ENCODE peak calls at places on chromosomes 6 and 20, in ten cellular contexts. T, W, R, A, D, H, O, E, G and S are unnamed samples.

GRCh38 chr6:79391511-79391910 is 145.7 kb downstream of the LCA5 start:
- DNase-seq in T (no peak), W (no peak), R (no peak), A (no peak), D (no peak), H (no peak), O (no peak), E (no peak), G (no peak), S (no peak)

GRCh38 chr6:113644861-113645575 is 212.1 kb upstream of the MARCKS start:
- DNase-seq in T (peak), W (no peak), R (peak), A (no peak), D (no peak), H (peak), O (no peak), E (no peak), G (no peak), S (peak)

GRCh38 chr6:99013661-99014458 is 66.1 kb upstream of the FBXL4 start:
- DNase-seq in T (peak), W (no peak), R (no peak), A (no peak), D (no peak), H (no peak), O (no peak), E (no peak), G (no peak), S (no peak)

GRCh38 chr6:52227495-52227894 is 16.8 kb downstream of the IL17F start:
- DNase-seq in T (no peak), W (no peak), R (no peak), A (no peak), D (no peak), H (no peak), O (no peak), E (no peak), G (no peak), S (no peak)

GRCh38 chr6:45185403-45186251 is 142.5 kb upstream of the RUNX2 start:
- DNase-seq in T (no peak), W (no peak), R (no peak), A (no peak), D (no peak), H (no peak), O (no peak), E (no peak), G (no peak), S (no peak)

GRCh38 chr20:63740070-63740500 is 509 bp downstream of the SLC2A4RG start:
- DNase-seq in T (peak), W (peak), R (no peak), A (peak), D (peak), H (peak), O (peak), E (peak), G (peak), S (no peak)

GRCh38 chr6:121726596-121726995 is 291.1 kb downstream of the GJA1 start:
- DNase-seq in T (no peak), W (no peak), R (no peak), A (no peak), D (no peak), H (no peak), O (no peak), E (no peak), G (no peak), S (no peak)

GRCh38 chr20:63652192-63652980 is 838 bp downstream of the STMN3 start:
- DNase-seq in T (peak), W (peak), R (no peak), A (no peak), D (no peak), H (no peak), O (peak), E (peak), G (no peak), S (no peak)

GRCh38 chr6:14763139-14763538 is 482.7 kb upstream of the JARID2 start:
- DNase-seq in T (peak), W (no peak), R (no peak), A (no peak), D (no peak), H (peak), O (no peak), E (no peak), G (peak), S (no peak)

GRCh38 chr6:154154389-154154967 is 115.4 kb downstream of the OPRM1 start:
- DNase-seq in T (peak), W (peak), R (peak), A (peak), D (peak), H (peak), O (peak), E (peak), G (no peak), S (peak)

GRCh38 chr6:85450578-85450884 is 648 bp downstream of the NT5E start:
- DNase-seq in T (no peak), W (no peak), R (no peak), A (peak), D (no peak), H (no peak), O (no peak), E (no peak), G (no peak), S (peak)

GRCh38 chr20:4767084-4767483 is 45.4 kb downstream of the PRND start:
- DNase-seq in T (no peak), W (no peak), R (no peak), A (no peak), D (no peak), H (no peak), O (no peak), E (no peak), G (no peak), S (no peak)

GRCh38 chr6:13012271-13012670 is 295.7 kb downstream of the PHACTR1 start:
- DNase-seq in T (no peak), W (no peak), R (no peak), A (no peak), D (no peak), H (no peak), O (no peak), E (no peak), G (no peak), S (peak)

GRCh38 chr6:154414021-154414813 is 57.6 kb upstream of the IPCEF1 start:
- DNase-seq in T (peak), W (peak), R (no peak), A (no peak), D (no peak), H (no peak), O (no peak), E (no peak), G (peak), S (peak)

GRCh38 chr6:79536615-79536968 is 638 bp downstream of the LCA5 start:
- DNase-seq in T (peak), W (no peak), R (no peak), A (no peak), D (peak), H (peak), O (no peak), E (peak), G (no peak), S (no peak)

GRCh38 chr20:48846516-48847492 is 19.0 kb upstream of the PREX1 start:
- DNase-seq in T (no peak), W (peak), R (no peak), A (no peak), D (peak), H (no peak), O (peak), E (peak), G (no peak), S (peak)

GRCh38 chr20:5779071-5779470 is 28.9 kb downstream of the SHLD1 start:
- DNase-seq in T (no peak), W (no peak), R (no peak), A (no peak), D (no peak), H (no peak), O (no peak), E (no peak), G (no peak), S (no peak)

GRCh38 chr20:5784735-5785134 is 34.5 kb downstream of the SHLD1 start:
- DNase-seq in T (no peak), W (no peak), R (no peak), A (no peak), D (no peak), H (peak), O (no peak), E (no peak), G (no peak), S (peak)

GRCh38 chr20:5776074-5776473 is 25.9 kb downstream of the SHLD1 start:
- DNase-seq in T (no peak), W (no peak), R (no peak), A (no peak), D (no peak), H (no peak), O (no peak), E (no peak), G (no peak), S (no peak)

GRCh38 chr20:5781798-5782750 is 31.9 kb downstream of the SHLD1 start:
- DNase-seq in T (no peak), W (no peak), R (no peak), A (peak), D (no peak), H (peak), O (peak), E (peak), G (no peak), S (no peak)

GRCh38 chr20:5780233-5781217 is 30.3 kb downstream of the SHLD1 start:
- DNase-seq in T (peak), W (no peak), R (no peak), A (no peak), D (no peak), H (peak), O (no peak), E (no peak), G (no peak), S (no peak)
- H3K4me2 ChIP-seq in T (no peak), W (no peak), R (no peak), A (no peak), D (no peak), H (no peak), O (no peak), E (no peak), G (peak), S (no peak)

DNA sequence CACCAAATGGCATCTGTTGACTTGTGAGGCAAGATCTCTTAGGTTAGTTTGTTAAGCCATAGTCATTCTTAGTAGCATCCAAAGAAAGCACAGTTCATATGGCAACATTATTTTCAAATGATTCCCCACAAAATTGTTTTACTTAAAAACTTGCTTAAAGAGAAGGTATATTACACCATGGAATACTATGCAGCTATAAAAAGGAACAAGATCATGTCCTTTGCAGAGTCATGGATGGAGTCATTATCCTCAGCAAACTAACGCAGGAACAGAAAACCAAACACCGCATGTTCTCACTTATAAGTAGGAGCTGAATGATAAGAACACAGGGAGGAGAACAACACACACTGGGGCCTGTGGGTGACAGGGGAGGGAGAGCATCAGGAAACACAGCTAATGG is 10.9 kb upstream of the DSE start:
- DNase-seq in T (no peak), W (no peak), R (no peak), A (no peak), D (no peak), H (no peak), O (no peak), E (no peak), G (no peak), S (no peak)
- H3K4me2 ChIP-seq in T (no peak), W (no peak), R (no peak), A (no peak), D (no peak), H (no peak), O (no peak), E (no peak), G (no peak), S (no peak)

GRCh38 chr6:112202639-112203341 is 51.6 kb downstream of the LAMA4 start:
- DNase-seq in T (peak), W (no peak), R (no peak), A (no peak), D (no peak), H (no peak), O (no peak), E (peak), G (no peak), S (peak)
- H3K4me2 ChIP-seq in T (peak), W (no peak), R (peak), A (no peak), D (no peak), H (peak), O (no peak), E (peak), G (peak), S (no peak)

GRCh38 chr6:143399176-143399575 is 51.3 kb downstream of the ADAT2 start:
- DNase-seq in T (no peak), W (peak), R (no peak), A (no peak), D (no peak), H (no peak), O (peak), E (no peak), G (no peak), S (peak)

GRCh38 chr6:143397229-143398222 is 53.0 kb downstream of the ADAT2 start:
- DNase-seq in T (peak), W (peak), R (peak), A (no peak), D (no peak), H (peak), O (peak), E (peak), G (peak), S (peak)

GRCh38 chr6:143394351-143394750 is 56.1 kb downstream of the ADAT2 start:
- DNase-seq in T (peak), W (no peak), R (no peak), A (no peak), D (no peak), H (no peak), O (no peak), E (no peak), G (no peak), S (no peak)

GRCh38 chr6:143395699-143396098 is 54.8 kb downstream of the ADAT2 start:
- DNase-seq in T (no peak), W (no peak), R (no peak), A (no peak), D (no peak), H (no peak), O (no peak), E (no peak), G (no peak), S (no peak)

DNA sequence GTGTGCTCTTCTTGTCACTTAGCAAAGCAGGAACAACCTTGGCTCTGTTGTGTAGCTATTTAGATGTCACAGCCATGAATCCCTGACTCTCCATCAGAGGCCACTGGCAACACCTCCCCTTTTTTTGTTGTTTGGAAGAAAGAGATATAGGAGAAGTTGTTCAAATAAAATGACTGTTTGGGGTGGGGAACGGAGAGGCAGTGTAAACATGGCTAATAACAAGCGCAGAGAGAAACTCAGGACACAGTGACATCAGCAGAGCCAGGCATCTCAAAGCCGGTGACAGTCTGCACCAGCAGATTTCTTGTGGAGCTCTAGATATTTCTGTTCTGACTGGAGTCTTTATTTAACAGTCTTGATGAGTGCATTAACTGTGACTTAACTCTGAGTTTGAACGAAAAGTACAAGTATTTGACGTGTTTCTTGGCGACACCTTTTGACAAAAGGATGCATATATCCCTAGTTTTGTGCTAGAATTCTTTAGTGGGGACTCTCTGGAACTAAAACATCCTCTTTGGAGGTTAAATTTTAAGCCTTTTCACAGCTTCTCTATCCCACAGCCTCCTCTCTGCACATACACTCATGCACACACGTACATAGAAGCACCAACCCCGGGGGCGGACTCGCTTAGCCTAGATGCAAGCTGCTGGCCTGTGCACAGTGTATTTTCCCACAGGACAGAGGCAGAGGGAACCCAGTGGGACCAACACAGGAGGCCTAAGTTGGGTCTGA is 53.8 kb downstream of the ADAT2 start:
- DNase-seq in T (peak), W (no peak), R (no peak), A (no peak), D (no peak), H (peak), O (no peak), E (no peak), G (no peak), S (peak)
- H3K4me2 ChIP-seq in T (no peak), W (no peak), R (peak), A (no peak), D (no peak), H (peak), O (no peak), E (no peak), G (peak), S (peak)

DNA sequence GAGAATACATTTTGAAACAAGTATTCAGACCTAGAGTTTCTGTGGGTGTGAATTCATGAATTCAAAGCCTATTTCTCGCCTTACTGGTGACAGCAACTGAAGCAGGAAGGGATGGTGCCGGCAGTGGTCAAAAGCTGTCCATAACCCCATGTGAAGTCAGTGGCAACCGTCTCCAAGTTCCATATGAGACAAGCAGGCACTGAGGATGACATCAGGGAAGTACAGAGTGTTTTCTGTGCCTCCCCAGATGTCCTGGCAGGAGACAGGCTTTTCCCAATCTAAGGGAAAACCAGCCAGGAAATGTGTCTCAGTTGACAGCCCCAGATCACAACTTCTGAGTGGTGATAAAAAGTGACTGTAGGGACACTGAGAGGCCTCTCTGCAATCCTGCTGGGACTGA is 66.6 kb downstream of the HIVEP2 start:
- DNase-seq in T (peak), W (peak), R (no peak), A (no peak), D (no peak), H (no peak), O (no peak), E (no peak), G (no peak), S (no peak)
- H3K4me2 ChIP-seq in T (no peak), W (no peak), R (no peak), A (no peak), D (no peak), H (no peak), O (no peak), E (no peak), G (no peak), S (no peak)

DNA sequence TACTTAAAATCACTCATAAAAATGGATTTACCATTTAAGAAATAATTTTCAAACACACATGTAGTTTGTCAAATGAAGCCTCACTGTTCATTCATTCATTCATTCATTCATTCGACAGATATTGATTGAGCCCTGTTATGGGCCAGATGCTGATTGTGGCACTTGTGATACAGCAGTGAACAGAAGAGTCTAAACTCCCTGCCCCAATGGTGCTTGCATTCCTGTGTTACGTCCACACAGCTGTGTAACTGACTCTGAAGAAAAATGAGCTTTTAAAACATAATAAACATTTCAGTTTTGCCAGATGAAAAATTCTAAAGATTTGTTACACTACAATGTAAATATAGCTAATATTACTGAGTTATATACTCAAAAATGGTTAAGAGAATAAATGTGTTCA is 46.2 kb downstream of the BACH2 start:
- DNase-seq in T (no peak), W (no peak), R (no peak), A (no peak), D (no peak), H (no peak), O (no peak), E (no peak), G (no peak), S (no peak)
- H3K4me2 ChIP-seq in T (no peak), W (no peak), R (no peak), A (no peak), D (peak), H (no peak), O (no peak), E (no peak), G (no peak), S (no peak)

GRCh38 chr6:21599074-21599639 is 5.6 kb downstream of the SOX4 start:
- DNase-seq in T (no peak), W (no peak), R (no peak), A (no peak), D (no peak), H (no peak), O (peak), E (no peak), G (no peak), S (no peak)
- H3K4me2 ChIP-seq in T (peak), W (no peak), R (no peak), A (no peak), D (peak), H (peak), O (peak), E (peak), G (peak), S (peak)

GRCh38 chr6:2782825-2783187 is 17.6 kb downstream of the WRNIP1 start:
- DNase-seq in T (no peak), W (no peak), R (no peak), A (no peak), D (no peak), H (no peak), O (no peak), E (no peak), G (no peak), S (no peak)

GRCh38 chr6:2784061-2784460 is 18.9 kb downstream of the WRNIP1 start:
- DNase-seq in T (no peak), W (no peak), R (no peak), A (no peak), D (no peak), H (no peak), O (no peak), E (no peak), G (no peak), S (no peak)

GRCh38 chr6:2781685-2782355 is 16.6 kb downstream of the WRNIP1 start:
- DNase-seq in T (no peak), W (no peak), R (no peak), A (no peak), D (no peak), H (no peak), O (no peak), E (no peak), G (no peak), S (no peak)

GRCh38 chr6:2782356-2782708 is 17.1 kb downstream of the WRNIP1 start:
- DNase-seq in T (no peak), W (no peak), R (no peak), A (no peak), D (no peak), H (no peak), O (no peak), E (no peak), G (no peak), S (no peak)

DNA sequence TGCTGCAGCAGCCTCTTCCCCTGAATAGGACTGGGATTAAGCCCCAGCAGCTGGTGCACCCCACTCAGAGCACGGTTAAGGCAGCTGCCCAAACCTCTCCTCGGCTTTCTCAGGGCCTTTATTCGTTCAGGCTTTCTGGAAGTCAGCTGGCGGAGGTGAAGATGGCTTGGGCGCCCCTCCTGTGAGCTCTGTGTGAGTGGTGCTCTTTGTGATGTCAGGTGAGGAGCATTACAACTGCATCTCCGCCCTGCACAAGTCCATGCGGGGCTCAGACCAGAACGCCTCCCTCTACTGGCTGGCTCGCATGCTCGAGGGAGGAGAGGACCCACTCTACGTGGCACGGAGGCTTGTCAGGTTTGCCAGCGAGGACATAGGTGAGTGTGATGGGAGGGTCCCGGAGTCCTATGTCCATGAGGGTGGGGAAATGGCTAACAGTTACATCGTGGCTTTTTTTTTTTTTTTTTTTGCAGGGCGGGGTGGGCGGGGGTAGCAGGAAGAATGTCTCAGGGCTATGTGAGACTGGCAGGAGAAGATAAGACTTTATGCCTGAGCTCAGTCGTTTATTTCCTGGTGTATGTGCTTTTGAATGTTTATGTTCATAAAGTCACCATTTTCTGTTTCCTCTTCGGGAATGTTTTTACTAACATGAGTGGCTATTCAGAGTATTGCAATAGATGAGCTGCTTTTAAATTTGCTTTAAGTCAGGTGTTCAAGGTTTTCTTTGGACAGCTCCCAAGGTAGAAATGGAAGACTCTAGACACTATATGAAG is 18.2 kb downstream of the WRNIP1 start:
- DNase-seq in T (no peak), W (peak), R (no peak), A (no peak), D (no peak), H (no peak), O (peak), E (peak), G (no peak), S (no peak)
- H3K4me2 ChIP-seq in T (no peak), W (no peak), R (no peak), A (no peak), D (no peak), H (no peak), O (no peak), E (no peak), G (no peak), S (no peak)